ENCODE peak calls at places on chromosomes 1 and 21, in nine cellular contexts. O, I, Q, E, P, U, B, W and G are unnamed samples.

GRCh38 chr1:25472494-25472893 is 41.8 kb downstream of the MACO1 start:
- DNase-seq in U (no peak), I (no peak), E (no peak), O (peak; percentile 11), P (no peak), B (no peak), W (no peak), Q (no peak), G (no peak)

GRCh38 chr1:210262897-210263272 is 30.3 kb downstream of the SERTAD4 start:
- DNase-seq in O (no peak), Q (no peak), U (no peak), P (no peak), I (peak; percentile 63), B (no peak), E (no peak), W (peak; percentile 77), G (no peak)

GRCh38 chr21:14901482-14901958 is 163.3 kb downstream of the NRIP1 start:
- DNase-seq in O (no peak), B (peak; percentile 72), E (peak; percentile 64), W (peak; percentile 94), Q (no peak), U (no peak), I (no peak), P (peak; percentile 74), G (no peak)

GRCh38 chr1:219174672-219175564 is 1.2 kb downstream of the LYPLAL1 start:
- DNase-seq in P (peak; percentile 57), E (peak; percentile 56), Q (no peak), O (peak; percentile 5), I (peak; percentile 60), W (peak; percentile 90), B (peak; percentile 75), U (no peak), G (no peak)

GRCh38 chr1:152645146-152645545 is 18.0 kb upstream of the LCE2D start:
- DNase-seq in E (no peak), W (no peak), Q (no peak), I (no peak), O (no peak), B (no peak), U (no peak), P (no peak), G (no peak)

GRCh38 chr21:32253215-32253641 is 25.6 kb downstream of the MIS18A start:
- DNase-seq in E (no peak), U (no peak), P (no peak), B (peak; percentile 21), Q (no peak), I (no peak), O (no peak), W (peak; percentile 5), G (no peak)

GRCh38 chr1:51231121-51231520 is 5.0 kb upstream of the RNF11 start:
- DNase-seq in E (no peak), O (no peak), W (peak; percentile 31), P (peak; percentile 33), U (no peak), B (no peak), Q (no peak), I (no peak), G (no peak)

GRCh38 chr1:53342735-53343470 is 15.0 kb upstream of the LRP8 start:
- DNase-seq in Q (no peak), E (no peak), P (no peak), I (no peak), B (no peak), W (no peak), U (no peak), O (no peak), G (no peak)

GRCh38 chr21:36028127-36029069 is 31.9 kb downstream of the SETD4 start:
- DNase-seq in W (peak; percentile 71), Q (peak; percentile 42), I (no peak), E (peak; percentile 50), U (peak; percentile 42), B (peak; percentile 71), P (peak; percentile 72), O (peak; percentile 58), G (peak; percentile 64)

GRCh38 chr1:25720624-25721023 is 79.4 kb upstream of the SELENON start:
- DNase-seq in B (no peak), U (no peak), Q (no peak), P (no peak), E (no peak), O (no peak), I (no peak), W (peak; percentile 28), G (no peak)

GRCh38 chr1:228158690-228159665 is 6.6 kb upstream of the IBA57 start:
- DNase-seq in P (no peak), U (no peak), Q (no peak), B (no peak), E (no peak), W (no peak), O (no peak), I (no peak), G (no peak)

GRCh38 chr1:104933846-104934245 is 1184.1 kb downstream of the AMY1C start:
- DNase-seq in Q (no peak), U (no peak), B (no peak), P (no peak), E (no peak), W (no peak), I (no peak), O (no peak), G (no peak)

GRCh38 chr1:44406761-44407429 is 1.8 kb downstream of the RNF220 start:
- DNase-seq in B (no peak), Q (no peak), I (no peak), U (no peak), E (no peak), P (no peak), W (peak; percentile 9), O (peak; percentile 8), G (no peak)

GRCh38 chr1:55155522-55155921 is 59.6 kb downstream of the USP24 start:
- DNase-seq in U (peak; percentile 17), O (no peak), I (no peak), B (peak; percentile 18), W (no peak), Q (no peak), P (peak; percentile 19), E (no peak), G (no peak)

GRCh38 chr1:59178803-59179202 is 118.1 kb upstream of the FGGY start:
- DNase-seq in U (no peak), P (no peak), I (no peak), W (no peak), B (no peak), E (no peak), Q (no peak), O (no peak), G (no peak)

GRCh38 chr1:14742181-14742980 is 143.9 kb downstream of the KAZN start:
- DNase-seq in E (no peak), W (peak; percentile 95), U (no peak), Q (no peak), O (no peak), B (peak; percentile 91), P (peak; percentile 96), I (peak; percentile 97), G (no peak)

GRCh38 chr1:92210701-92211100 is 7.0 kb upstream of the C1orf146 start:
- DNase-seq in Q (no peak), B (no peak), E (no peak), I (no peak), O (no peak), W (peak; percentile 48), P (peak; percentile 91), U (peak; percentile 21), G (no peak)

GRCh38 chr1:93905734-93906133 is 3.5 kb downstream of the GCLM start:
- DNase-seq in E (no peak), Q (no peak), I (no peak), W (peak; percentile 64), B (no peak), U (no peak), O (no peak), P (no peak), G (no peak)

GRCh38 chr1:177567393-177567792 is 396.6 kb downstream of the BRINP2 start:
- DNase-seq in B (no peak), Q (no peak), P (peak; percentile 10), U (no peak), W (no peak), E (no peak), I (no peak), O (no peak), G (no peak)

GRCh38 chr1:209504571-209504970 is 78.9 kb upstream of the CAMK1G start:
- DNase-seq in I (no peak), O (no peak), P (peak; percentile 20), B (no peak), U (no peak), W (peak; percentile 13), Q (no peak), E (no peak), G (no peak)

GRCh38 chr1:46577671-46578070 is 26.2 kb upstream of the KNCN start:
- DNase-seq in P (no peak), O (no peak), Q (no peak), B (no peak), W (no peak), U (no peak), I (no peak), E (no peak), G (no peak)

GRCh38 chr1:234579967-234580366 is 30.0 kb downstream of the IRF2BP2 start:
- DNase-seq in W (peak; percentile 14), Q (no peak), U (no peak), E (no peak), P (peak; percentile 29), O (no peak), B (no peak), I (no peak), G (no peak)